ENCODE peak calls at places on chromosomes 1 and 21, in five cellular contexts. F is dorsolateral prefrontal cortex; Y is heart right ventricle; D is CD8-positive, alpha-beta T cell; H is tibial nerve. U is an unnamed sample.

GRCh38 chr1:164787834-164788231 is 228.8 kb downstream of the PBX1 start:
- DNase-seq in F (no peak), Y (no peak), D (no peak), H (no peak), U (no peak)

GRCh38 chr1:212287261-212287895 is 2.2 kb downstream of the PPP2R5A start:
- DNase-seq in F (no peak), Y (no peak), D (no peak), H (no peak), U (no peak)

GRCh38 chr1:203342192-203342940 is 8.6 kb downstream of the FMOD start:
- DNase-seq in F (peak; percentile 44), Y (peak; percentile 43), D (no peak), H (no peak), U (no peak)

GRCh38 chr1:153778051-153778823 is 3.0 kb downstream of the SLC27A3 start:
- DNase-seq in F (peak; percentile 28), Y (no peak), D (no peak), H (no peak), U (no peak)

GRCh38 chr21:42794551-42794950 is 84.8 kb downstream of the WDR4 start:
- DNase-seq in F (no peak), Y (no peak), D (no peak), H (no peak), U (no peak)

GRCh38 chr1:223217781-223218180 is 74.7 kb upstream of the TLR5 start:
- DNase-seq in F (no peak), Y (no peak), D (no peak), H (no peak), U (no peak)

GRCh38 chr1:215606564-215607168 is 39.6 kb downstream of the KCTD3 start:
- DNase-seq in F (no peak), Y (no peak), D (no peak), H (no peak), U (no peak)

GRCh38 chr1:191022856-191023255 is 545.2 kb upstream of the BRINP3 start:
- DNase-seq in F (no peak), Y (no peak), D (no peak), H (no peak), U (no peak)

GRCh38 chr1:1778827-1779675 is 781 bp upstream of the NADK start:
- DNase-seq in F (no peak), Y (peak; percentile 64), D (peak; percentile 47), H (peak; percentile 53), U (no peak)

GRCh38 chr21:45636921-45637646 is 6.4 kb upstream of the PCBP3 start:
- DNase-seq in F (no peak), Y (no peak), D (no peak), H (no peak), U (no peak)

GRCh38 chr1:239164451-239165180 is 221.8 kb upstream of the CHRM3 start:
- DNase-seq in F (no peak), Y (no peak), D (no peak), H (no peak), U (no peak)

GRCh38 chr1:112637257-112638108 is 17.9 kb downstream of the CAPZA1 start:
- DNase-seq in F (no peak), Y (no peak), D (no peak), H (no peak), U (peak; percentile 9)

GRCh38 chr1:105204836-105205371 is 1455.2 kb downstream of the AMY1C start:
- DNase-seq in F (no peak), Y (no peak), D (no peak), H (no peak), U (no peak)

GRCh38 chr1:212062832-212063438 is 27.4 kb downstream of the DTL start:
- DNase-seq in F (no peak), Y (no peak), D (no peak), H (no peak), U (peak; percentile 0)

GRCh38 chr1:94463765-94464330 is 45.7 kb downstream of the ABCD3 start:
- DNase-seq in F (no peak), Y (peak; percentile 19), D (no peak), H (no peak), U (no peak)

GRCh38 chr1:185996211-185996610 is 262.0 kb downstream of the HMCN1 start:
- DNase-seq in F (no peak), Y (peak; percentile 9), D (no peak), H (peak; percentile 18), U (no peak)

GRCh38 chr21:32413697-32414578 is 1.4 kb downstream of the EVA1C start:
- DNase-seq in F (no peak), Y (no peak), D (no peak), H (no peak), U (no peak)

GRCh38 chr1:157404063-157404501 is 148.2 kb downstream of the FCRL5 start:
- DNase-seq in F (no peak), Y (no peak), D (no peak), H (no peak), U (no peak)

GRCh38 chr1:209746469-209747269 is 9.2 kb upstream of the TRAF3IP3 start:
- DNase-seq in F (no peak), Y (no peak), D (no peak), H (no peak), U (no peak)

GRCh38 chr1:228647523-228648444 is 87.5 kb upstream of the RHOU start:
- DNase-seq in F (no peak), Y (no peak), D (no peak), H (no peak), U (no peak)

GRCh38 chr1:44808063-44808937 is at the start of gene BTBD19:
- DNase-seq in F (peak; percentile 57), Y (peak; percentile 89), D (no peak), H (peak; percentile 74), U (peak; percentile 62)

GRCh38 chr1:72601035-72601674 is 318.8 kb upstream of the NEGR1 start:
- DNase-seq in F (no peak), Y (no peak), D (no peak), H (no peak), U (no peak)

GRCh38 chr1:17802164-17802563 is 47.0 kb downstream of the ACTL8 start:
- DNase-seq in F (no peak), Y (no peak), D (no peak), H (no peak), U (no peak)

GRCh38 chr1:5580926-5581325 is 411.3 kb downstream of the NPHP4 start:
- DNase-seq in F (no peak), Y (no peak), D (no peak), H (no peak), U (no peak)

GRCh38 chr1:64171797-64172281 is 31.6 kb upstream of the UBE2U start:
- DNase-seq in F (no peak), Y (no peak), D (no peak), H (no peak), U (no peak)

GRCh38 chr1:171841931-171842723 is 829 bp downstream of the DNM3 start:
- DNase-seq in F (peak; percentile 69), Y (peak; percentile 16), D (peak; percentile 4), H (no peak), U (peak; percentile 48)

GRCh38 chr1:214640431-214641213 is 37.6 kb downstream of the CENPF start:
- DNase-seq in F (no peak), Y (no peak), D (no peak), H (no peak), U (no peak)

GRCh38 chr1:19284881-19285280 is 3.7 kb downstream of the AKR7A3 start:
- DNase-seq in F (no peak), Y (no peak), D (no peak), H (no peak), U (no peak)

GRCh38 chr21:38439336-38439900 is 58.9 kb downstream of the ERG start:
- DNase-seq in F (no peak), Y (no peak), D (no peak), H (no peak), U (no peak)

GRCh38 chr21:45388611-45389296 is 16.2 kb upstream of the COL18A1 start:
- DNase-seq in F (no peak), Y (no peak), D (no peak), H (no peak), U (no peak)

GRCh38 chr1:158547533-158547932 is 6.7 kb downstream of the OR6Y1 start:
- DNase-seq in F (no peak), Y (no peak), D (no peak), H (no peak), U (no peak)

GRCh38 chr1:19465650-19466049 is 19.7 kb downstream of the CAPZB start:
- DNase-seq in F (no peak), Y (no peak), D (no peak), H (no peak), U (no peak)

GRCh38 chr1:37255111-37255795 is 219.1 kb upstream of the ZC3H12A start:
- DNase-seq in F (no peak), Y (peak; percentile 11), D (no peak), H (no peak), U (peak; percentile 28)

GRCh38 chr1:17736625-17737024 is 18.5 kb upstream of the ACTL8 start:
- DNase-seq in F (no peak), Y (no peak), D (no peak), H (no peak), U (no peak)

GRCh38 chr1:6448749-6449631 is 17.0 kb downstream of the TNFRSF25 start:
- DNase-seq in F (peak; percentile 48), Y (no peak), D (no peak), H (no peak), U (no peak)

GRCh38 chr1:178821134-178821866 is 49.6 kb downstream of the ANGPTL1 start:
- DNase-seq in F (no peak), Y (no peak), D (no peak), H (no peak), U (no peak)

GRCh38 chr1:156430305-156430704 is 61.3 kb downstream of the RHBG start:
- DNase-seq in F (no peak), Y (no peak), D (no peak), H (no peak), U (no peak)

GRCh38 chr1:72932025-72932424 is 649.7 kb upstream of the NEGR1 start:
- DNase-seq in F (no peak), Y (no peak), D (no peak), H (no peak), U (no peak)

GRCh38 chr1:231106347-231106746 is 55.5 kb upstream of the TRIM67 start:
- DNase-seq in F (peak; percentile 46), Y (no peak), D (no peak), H (no peak), U (no peak)

GRCh38 chr1:26570287-26570686 is 40.7 kb downstream of the RPS6KA1 start:
- DNase-seq in F (no peak), Y (no peak), D (no peak), H (no peak), U (no peak)

GRCh38 chr1:35452086-35452485 is 105.1 kb downstream of the KIAA0319L start:
- DNase-seq in F (no peak), Y (peak; percentile 52), D (no peak), H (no peak), U (peak; percentile 17)
- H3K27ac ChIP-seq in F (peak overlapping the region; percentile 46), Y (peak overlapping the region; percentile 37), D (no peak overlapping the region), H (peak overlapping the region; percentile 58), U (peak overlapping the region; percentile 29)

GRCh38 chr1:246577720-246578106 is 11.5 kb downstream of the CNST start:
- DNase-seq in F (no peak), Y (no peak), D (no peak), H (no peak), U (no peak)
- H3K27ac ChIP-seq in F (no peak overlapping the region), Y (peak overlapping the region; percentile 17), D (peak overlapping the region; percentile 46), H (no peak overlapping the region), U (no peak overlapping the region)

GRCh38 chr1:8419172-8419571 is 101.3 kb downstream of the SLC45A1 start:
- DNase-seq in F (no peak), Y (no peak), D (no peak), H (no peak), U (no peak)
- H3K27ac ChIP-seq in F (peak overlapping the region; percentile 75), Y (peak overlapping the region; percentile 99), D (no peak overlapping the region), H (peak overlapping the region; percentile 99), U (peak overlapping the region; percentile 24)

DNA sequence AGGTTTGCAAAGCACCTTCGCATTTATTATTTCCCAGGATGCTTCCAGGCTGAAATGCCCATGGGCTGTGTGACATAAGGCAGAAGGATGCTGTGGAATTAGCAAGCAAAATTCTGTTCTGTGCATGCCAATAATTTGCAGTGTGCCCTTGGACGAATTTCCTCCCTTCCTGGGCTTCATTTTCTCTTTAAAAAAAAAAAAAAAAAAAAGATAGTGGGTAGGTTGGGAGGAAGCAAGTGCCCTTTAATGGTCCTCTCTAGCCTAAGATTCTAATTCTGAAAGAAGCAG is 2.5 kb upstream of the ID3 start:
- DNase-seq in F (no peak), Y (no peak), D (no peak), H (no peak), U (no peak)
- H3K27ac ChIP-seq in F (peak overlapping the region; percentile 93), Y (peak overlapping the region; percentile 92), D (no peak overlapping the region), H (peak overlapping the region; percentile 96), U (peak overlapping the region; percentile 92)

U was measured in caudate nucleus.